ENCODE peak calls at places on chromosomes 1 and 21, in four cellular contexts. B, I, C and E are unnamed samples.

GRCh38 chr1:43311521-43311920 is 10.7 kb downstream of the TIE1 start:
- DNase-seq in B (no peak), I (no peak), C (no peak), E (no peak)

GRCh38 chr1:220213381-220213983 is 58.8 kb downstream of the RAB3GAP2 start:
- DNase-seq in B (no peak), I (no peak), C (no peak), E (no peak)

GRCh38 chr1:201628490-201628889 is 89.6 kb downstream of the NAV1 start:
- DNase-seq in B (no peak), I (no peak), C (no peak), E (no peak)

GRCh38 chr21:34029724-34030528 is 43.5 kb upstream of the MRPS6 start:
- DNase-seq in B (peak), I (no peak), C (peak), E (peak)

GRCh38 chr1:206890125-206890637 is 7.1 kb upstream of the IL24 start:
- DNase-seq in B (no peak), I (no peak), C (no peak), E (no peak)

GRCh38 chr1:24567792-24568388 is 12.0 kb downstream of the NCMAP start:
- DNase-seq in B (no peak), I (no peak), C (no peak), E (no peak)

GRCh38 chr21:15457962-15458361 is 271.8 kb upstream of the USP25 start:
- DNase-seq in B (no peak), I (no peak), C (no peak), E (no peak)

GRCh38 chr1:16139473-16139962 is 16.4 kb downstream of the EPHA2 start:
- DNase-seq in B (no peak), I (no peak), C (no peak), E (no peak)

GRCh38 chr1:55380313-55380970 is 165.3 kb upstream of the USP24 start:
- DNase-seq in B (no peak), I (no peak), C (no peak), E (no peak)

GRCh38 chr1:244599937-244600350 is 53.0 kb upstream of the DESI2 start:
- DNase-seq in B (no peak), I (no peak), C (peak), E (no peak)

GRCh38 chr1:162878000-162878596 is 17.1 kb upstream of the CCDC190 start:
- DNase-seq in B (peak), I (no peak), C (peak), E (peak)

GRCh38 chr1:54486864-54487263 is 61.2 kb upstream of the ACOT11 start:
- DNase-seq in B (no peak), I (no peak), C (no peak), E (no peak)

GRCh38 chr21:45004481-45005263 is 64.8 kb downstream of the SLX9 start:
- DNase-seq in B (no peak), I (no peak), C (no peak), E (no peak)

DNA sequence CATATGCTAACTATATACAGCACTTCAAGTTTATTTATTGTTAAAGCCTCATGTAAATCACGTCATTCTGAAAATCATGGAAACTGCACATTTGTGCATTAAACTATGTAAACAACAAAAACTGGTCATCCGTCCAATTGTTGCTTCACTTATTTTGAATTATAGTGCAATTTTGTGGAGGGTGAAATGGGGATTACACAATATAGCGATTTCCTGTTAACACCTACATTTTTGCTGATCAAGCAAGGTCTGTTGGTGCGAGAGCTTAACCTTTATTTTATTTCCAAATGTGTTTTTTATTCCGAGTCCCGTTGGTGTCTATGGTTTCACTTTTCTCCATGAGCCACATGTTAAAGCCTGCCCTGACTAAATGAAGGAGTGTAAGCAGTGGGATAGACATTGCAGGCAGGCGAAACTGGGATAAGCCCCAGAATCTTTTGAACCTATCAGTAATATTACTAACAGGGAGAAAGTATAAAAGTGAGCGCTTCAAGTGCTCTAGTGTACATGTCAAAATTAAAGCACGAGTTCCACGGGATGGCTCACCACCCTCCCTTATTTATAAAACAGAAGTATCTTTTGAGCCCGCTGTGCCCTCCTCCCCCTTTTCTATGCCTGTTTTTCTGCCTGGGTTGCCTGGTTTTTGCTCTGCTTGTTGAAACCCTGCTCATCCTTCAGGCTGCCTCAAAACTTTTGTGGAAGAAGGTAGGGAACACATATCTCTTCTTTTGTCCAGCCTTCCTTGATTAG is 120.7 kb downstream of the NFIA start:
- DNase-seq in B (no peak), I (no peak), C (no peak), E (no peak)
- H3K4me3 ChIP-seq in B (no peak), I (no peak), C (no peak), E (no peak)

GRCh38 chr1:93200714-93201113 is 20.2 kb downstream of the CCDC18 start:
- DNase-seq in B (no peak), I (no peak), C (no peak), E (no peak)

GRCh38 chr1:93205892-93206566 is 25.5 kb downstream of the CCDC18 start:
- DNase-seq in B (no peak), I (no peak), C (no peak), E (no peak)

GRCh38 chr1:93199150-93199549 is 18.6 kb downstream of the CCDC18 start:
- DNase-seq in B (no peak), I (no peak), C (no peak), E (no peak)

GRCh38 chr1:93196591-93196990 is 16.1 kb downstream of the CCDC18 start:
- DNase-seq in B (no peak), I (no peak), C (no peak), E (no peak)

GRCh38 chr1:93200086-93200620 is 19.6 kb downstream of the CCDC18 start:
- DNase-seq in B (no peak), I (no peak), C (no peak), E (no peak)
- H3K4me3 ChIP-seq in B (no peak), I (no peak), C (no peak), E (no peak)

GRCh38 chr1:153573351-153573750 is 7.7 kb upstream of the S100A2 start:
- DNase-seq in B (no peak), I (no peak), C (no peak), E (no peak)

GRCh38 chr1:153571706-153572105 is 6.1 kb upstream of the S100A2 start:
- DNase-seq in B (no peak), I (no peak), C (no peak), E (no peak)

GRCh38 chr1:153569465-153569864 is 3.8 kb upstream of the S100A2 start:
- DNase-seq in B (no peak), I (no peak), C (no peak), E (no peak)

GRCh38 chr1:153570874-153571273 is 5.2 kb upstream of the S100A2 start:
- DNase-seq in B (no peak), I (no peak), C (no peak), E (no peak)

GRCh38 chr1:153572569-153573015 is 6.9 kb upstream of the S100A2 start:
- DNase-seq in B (no peak), I (peak), C (peak), E (no peak)
- H3K4me3 ChIP-seq in B (no peak), I (no peak), C (no peak), E (no peak)

DNA sequence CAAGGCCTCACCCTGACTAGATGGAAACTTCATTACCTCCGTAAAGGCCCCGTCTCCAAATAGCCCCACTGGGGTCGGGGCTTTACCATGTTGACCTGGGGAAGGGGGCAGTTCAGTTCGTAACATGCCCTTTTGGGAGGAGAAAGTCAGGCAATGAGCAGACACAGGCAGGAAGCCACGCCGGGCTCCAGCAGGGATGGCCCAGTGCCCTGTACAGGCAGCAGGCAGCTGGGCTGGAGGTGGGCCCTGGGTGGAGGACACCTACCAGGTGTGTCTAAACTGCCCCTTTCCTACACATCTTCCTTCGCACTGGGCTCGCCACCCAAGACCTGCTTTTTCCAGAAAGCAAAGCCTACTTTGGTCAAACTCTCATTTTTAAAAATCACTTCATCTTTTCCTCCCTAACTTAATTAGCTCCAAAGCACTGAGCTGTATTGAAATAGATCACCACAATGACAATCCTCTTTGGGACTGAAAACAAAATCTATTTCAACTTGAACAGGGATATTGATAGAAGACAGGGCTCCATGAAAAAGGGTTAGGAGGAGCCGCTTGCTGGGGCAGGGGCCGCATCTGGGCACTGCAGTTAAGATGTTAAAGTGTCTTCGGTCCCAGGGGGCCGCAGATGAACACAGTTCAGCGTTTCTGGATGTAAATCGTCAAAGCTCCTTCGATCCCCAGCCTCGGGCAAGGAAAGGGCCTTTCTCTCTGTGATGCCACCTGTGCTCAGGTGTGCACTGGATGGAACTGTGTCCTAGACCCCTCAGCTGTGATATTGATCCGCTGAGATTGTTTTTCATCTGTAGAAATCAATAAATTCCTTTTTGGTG is 104.6 kb downstream of the PDE9A start:
- DNase-seq in B (no peak), I (no peak), C (no peak), E (no peak)
- H3K4me3 ChIP-seq in B (no peak), I (no peak), C (no peak), E (no peak)

DNA sequence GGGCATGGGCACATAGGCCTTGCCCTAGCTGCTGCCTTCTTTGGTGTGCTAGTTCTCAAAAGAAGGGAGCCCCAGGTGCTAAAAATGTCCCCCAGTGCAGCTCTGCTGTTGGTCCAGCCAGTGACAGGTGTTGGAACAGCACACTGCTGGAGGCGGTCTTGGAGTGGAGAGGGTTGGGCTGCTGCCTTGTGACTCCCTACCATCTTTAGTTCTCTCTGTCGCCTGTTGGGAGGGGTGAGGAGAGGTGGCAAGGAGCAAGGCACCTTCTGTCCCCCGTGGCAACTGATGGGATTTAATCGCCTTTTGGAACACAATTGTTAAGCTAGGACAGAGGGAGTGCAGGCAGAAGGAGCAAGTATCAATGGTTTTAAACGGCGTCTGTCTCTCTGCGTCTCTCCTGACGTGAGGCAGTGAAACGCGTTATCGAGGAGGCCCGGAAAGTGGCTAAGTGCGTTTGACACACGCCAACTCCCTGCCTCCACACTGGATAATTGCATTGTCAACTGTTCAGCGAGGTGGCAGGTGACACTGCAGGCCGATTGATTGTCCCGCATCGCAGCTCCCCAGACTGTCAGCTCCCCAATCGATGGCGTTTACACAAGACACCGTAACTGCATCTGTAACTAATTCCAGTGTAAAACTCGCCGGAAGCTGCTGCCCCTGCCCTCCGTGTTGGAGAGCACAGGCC is 34.0 kb downstream of the TMEM53 start:
- DNase-seq in B (no peak), I (no peak), C (no peak), E (no peak)
- H3K4me3 ChIP-seq in B (no peak), I (no peak), C (no peak), E (no peak)

DNA sequence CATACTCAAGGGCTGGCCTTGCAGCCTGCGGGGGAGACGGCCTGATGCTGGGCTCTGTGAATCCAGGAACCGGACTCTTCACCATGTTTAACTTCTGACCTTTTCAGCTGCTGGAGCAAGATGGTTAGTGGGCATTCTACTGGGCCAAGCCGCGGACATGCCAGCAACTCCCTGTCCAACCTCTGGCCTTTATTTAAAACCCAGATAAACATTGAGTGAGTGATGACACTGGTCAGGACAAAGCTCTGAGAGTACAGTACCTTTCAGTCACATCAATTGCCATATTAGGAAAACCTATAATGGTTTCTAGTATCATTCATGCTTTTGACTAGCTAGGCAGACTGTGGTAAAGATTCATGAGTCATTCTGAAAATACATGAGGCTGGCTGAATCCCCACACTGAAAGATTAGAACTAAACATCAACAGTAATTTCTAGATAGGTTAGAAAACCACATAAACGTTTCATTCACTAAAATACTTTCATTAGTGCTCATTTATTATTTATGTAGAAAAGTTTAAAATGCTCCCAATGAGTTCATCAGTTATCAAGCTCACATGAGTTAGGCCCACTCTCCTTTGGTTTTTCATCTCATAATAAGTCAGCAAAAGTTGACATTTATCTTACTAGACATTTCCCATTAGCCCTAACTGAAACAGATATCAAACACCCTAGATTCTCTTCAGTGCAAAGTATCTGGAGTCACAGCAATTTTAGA is 7.1 kb upstream of the ACTA1 start:
- DNase-seq in B (no peak), I (no peak), C (peak), E (no peak)
- H3K4me3 ChIP-seq in B (no peak), I (no peak), C (no peak), E (no peak)

DNA sequence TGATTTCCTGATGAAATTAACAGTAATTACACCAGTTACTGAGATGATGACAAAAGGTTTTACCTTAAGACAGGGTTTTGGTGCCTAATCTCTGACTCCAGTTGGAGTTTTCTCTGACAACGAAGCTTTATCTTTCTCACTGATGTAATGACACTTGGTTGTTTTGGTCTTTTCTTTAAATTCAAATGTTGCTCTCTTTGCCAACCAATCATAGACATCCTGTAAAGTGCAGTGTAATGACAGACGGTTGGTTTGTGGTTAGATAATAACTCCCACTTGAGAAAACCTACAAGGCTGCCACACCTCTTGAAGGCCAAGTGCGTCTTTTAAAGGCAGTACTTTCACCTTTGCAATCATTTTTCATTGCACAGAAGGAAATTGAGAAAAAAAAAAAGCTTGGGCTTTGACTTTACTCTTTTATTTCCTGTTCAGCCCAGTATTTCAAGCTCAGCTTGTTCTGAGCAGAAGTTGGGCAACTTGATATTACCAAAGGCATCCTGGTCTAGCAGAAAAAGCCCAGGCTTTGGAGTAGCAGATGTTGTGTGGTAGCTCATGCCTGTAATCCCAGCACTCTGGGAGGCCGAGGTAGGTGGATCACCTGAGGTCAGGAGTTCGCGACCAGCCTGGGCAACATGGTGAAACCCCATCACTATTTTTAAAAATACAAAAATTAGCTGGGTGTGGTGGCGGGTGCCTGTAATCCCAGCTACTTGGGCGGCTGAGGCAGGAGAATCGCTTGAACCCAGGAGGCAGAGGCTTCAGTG is 14.9 kb downstream of the PDIK1L start:
- DNase-seq in B (no peak), I (no peak), C (peak), E (no peak)
- H3K4me3 ChIP-seq in B (no peak), I (no peak), C (peak), E (no peak)

GRCh38 chr1:67893126-67893495 is 59.8 kb upstream of the GNG12 start:
- DNase-seq in B (no peak), I (no peak), C (no peak), E (no peak)
- H3K4me3 ChIP-seq in B (no peak), I (no peak), C (no peak), E (no peak)